ENCODE peak calls at places on chromosome 11, in ten cellular contexts. U is NCI-H1105 treated with DMSO at 0.1 percent for 48 hours; H is GM18507; Y is GOT3; B is iris pigment epithelial cell; X is caudate nucleus; Z is stimulated activated CD4-positive, alpha-beta T cell treated with anti-CD3 and anti-CD28 coated beads, Interleukin-15, amount 100 ng/mL, for 24 hours; R is naive thymus-derived CD4-positive, alpha-beta T cell; M is breast epithelium; W is dorsolateral prefrontal cortex. S is an unnamed sample.
A peak's percentile ranks its signal among the peaks of the same experiment; 100 is the strongest.

GRCh38 chr11:1650034-1650917 is 20.7 kb downstream of the KRTAP5-5 start:
- DNase-seq in U (no peak), H (no peak), Y (no peak), B (no peak), X (no peak), Z (no peak), R (no peak), M (peak; percentile 48), W (no peak), S (no peak)

GRCh38 chr11:91694331-91694730 is 530.3 kb upstream of the FAT3 start:
- DNase-seq in U (no peak), H (no peak), Y (no peak), B (no peak), X (no peak), Z (no peak), R (no peak), M (no peak), W (no peak), S (no peak)

GRCh38 chr11:69912911-69913451 is 93.8 kb upstream of the FGF3 start:
- DNase-seq in U (no peak), H (no peak), Y (no peak), B (peak; percentile 30), X (no peak), Z (peak; percentile 24), R (no peak), M (no peak), W (peak; percentile 37), S (no peak)

GRCh38 chr11:30328676-30329075 is 5.8 kb downstream of the ARL14EP start:
- DNase-seq in U (no peak), H (no peak), Y (no peak), B (peak; percentile 61), X (no peak), Z (no peak), R (no peak), M (no peak), W (no peak), S (no peak)

GRCh38 chr11:47587733-47588326 is 1.4 kb downstream of the FAM180B start:
- DNase-seq in U (no peak), H (no peak), Y (no peak), B (no peak), X (no peak), Z (no peak), R (no peak), M (no peak), W (peak; percentile 64), S (no peak)

GRCh38 chr11:58061813-58062212 is 31.1 kb downstream of the OR6Q1 start:
- DNase-seq in U (no peak), H (no peak), Y (no peak), B (peak; percentile 76), X (no peak), Z (no peak), R (no peak), M (no peak), W (no peak), S (no peak)

GRCh38 chr11:1448166-1448825 is 38.3 kb downstream of the MOB2 start:
- DNase-seq in U (no peak), H (no peak), Y (no peak), B (no peak), X (no peak), Z (no peak), R (no peak), M (no peak), W (peak; percentile 68), S (no peak)

GRCh38 chr11:122310701-122311100 is 194.7 kb upstream of the BLID start:
- DNase-seq in U (no peak), H (no peak), Y (no peak), B (no peak), X (no peak), Z (no peak), R (no peak), M (no peak), W (no peak), S (no peak)

GRCh38 chr11:120135838-120136237 is 2.1 kb downstream of the TRIM29 start:
- DNase-seq in U (no peak), H (no peak), Y (no peak), B (no peak), X (no peak), Z (no peak), R (no peak), M (peak; percentile 37), W (no peak), S (no peak)

GRCh38 chr11:45817191-45817590 is 12.2 kb downstream of the SLC35C1 start:
- DNase-seq in U (no peak), H (no peak), Y (no peak), B (no peak), X (no peak), Z (no peak), R (no peak), M (no peak), W (no peak), S (no peak)

GRCh38 chr11:58632510-58632909 is 10.0 kb downstream of the CNTF start:
- DNase-seq in U (no peak), H (no peak), Y (no peak), B (no peak), X (no peak), Z (no peak), R (no peak), M (no peak), W (no peak), S (no peak)

GRCh38 chr11:22467248-22467647 is 129.1 kb downstream of the SLC17A6 start:
- DNase-seq in U (no peak), H (no peak), Y (no peak), B (peak; percentile 29), X (no peak), Z (no peak), R (no peak), M (no peak), W (no peak), S (no peak)

GRCh38 chr11:36231300-36231699 is 57.9 kb downstream of the COMMD9 start:
- DNase-seq in U (no peak), H (no peak), Y (no peak), B (peak; percentile 80), X (no peak), Z (no peak), R (no peak), M (no peak), W (no peak), S (no peak)

GRCh38 chr11:15969701-15970329 is 386.5 kb downstream of the SOX6 start:
- DNase-seq in U (peak; percentile 53), H (no peak), Y (no peak), B (peak; percentile 88), X (no peak), Z (no peak), R (no peak), M (no peak), W (no peak), S (no peak)

GRCh38 chr11:65792456-65792855 is 5.6 kb downstream of the OVOL1 start:
- DNase-seq in U (no peak), H (no peak), Y (no peak), B (no peak), X (no peak), Z (no peak), R (no peak), M (no peak), W (no peak), S (no peak)

GRCh38 chr11:120178441-120179070 is 32.3 kb upstream of the OAF start:
- DNase-seq in U (no peak), H (no peak), Y (no peak), B (no peak), X (no peak), Z (no peak), R (no peak), M (peak; percentile 5), W (no peak), S (no peak)

GRCh38 chr11:122711831-122712378 is 56.4 kb downstream of the UBASH3B start:
- DNase-seq in U (no peak), H (no peak), Y (no peak), B (no peak), X (no peak), Z (no peak), R (no peak), M (no peak), W (no peak), S (no peak)

GRCh38 chr11:109914809-109915653 is 178.2 kb upstream of the ZC3H12C start:
- DNase-seq in U (no peak), H (no peak), Y (no peak), B (peak; percentile 65), X (no peak), Z (no peak), R (no peak), M (no peak), W (no peak), S (no peak)

GRCh38 chr11:28512143-28512756 is 404.1 kb downstream of the METTL15 start:
- DNase-seq in U (no peak), H (no peak), Y (no peak), B (no peak), X (no peak), Z (no peak), R (no peak), M (no peak), W (no peak), S (no peak)

GRCh38 chr11:27204527-27204926 is 158.5 kb downstream of the CCDC34 start:
- DNase-seq in U (no peak), H (no peak), Y (no peak), B (no peak), X (no peak), Z (peak; percentile 29), R (no peak), M (no peak), W (no peak), S (no peak)

GRCh38 chr11:63490551-63491239 is at the start of gene PLAAT5:
- DNase-seq in U (no peak), H (no peak), Y (no peak), B (peak; percentile 26), X (no peak), Z (peak; percentile 42), R (no peak), M (peak; percentile 27), W (peak; percentile 66), S (no peak)

S was measured in occipital lobe.